ENCODE peak calls at places on chromosome 5, in seven cellular contexts. One of them, this sample, is unnamed.

GRCh38 chr5:1036504-1037122 is 28.0 kb downstream of the NKD2 start:
- DNase-seq in tibial nerve: no peak
- DNase-seq in CD4-positive, CD25-positive, alpha-beta regulatory T cell: no peak
- DNase-seq in heart right ventricle: peak; percentile 9
- DNase-seq in dorsolateral prefrontal cortex: no peak
- DNase-seq in AG04450: no peak
- DNase-seq in IMR-90: no peak
- DNase-seq in this sample: no peak

GRCh38 chr5:22070151-22070550 is 783.0 kb downstream of the CDH12 start:
- DNase-seq in IMR-90: no peak
- DNase-seq in CD4-positive, CD25-positive, alpha-beta regulatory T cell: no peak
- DNase-seq in heart right ventricle: no peak
- DNase-seq in tibial nerve: no peak
- DNase-seq in dorsolateral prefrontal cortex: no peak
- DNase-seq in AG04450: no peak
- DNase-seq in this sample: no peak

GRCh38 chr5:132414634-132415377 is 45.3 kb downstream of the SLC22A5 start:
- DNase-seq in dorsolateral prefrontal cortex: no peak
- DNase-seq in AG04450: no peak
- DNase-seq in heart right ventricle: no peak
- DNase-seq in IMR-90: no peak
- DNase-seq in tibial nerve: no peak
- DNase-seq in CD4-positive, CD25-positive, alpha-beta regulatory T cell: no peak
- DNase-seq in this sample: peak; percentile 52

GRCh38 chr5:5139358-5140050 is 626 bp upstream of the ADAMTS16 start:
- DNase-seq in heart right ventricle: peak; percentile 11
- DNase-seq in tibial nerve: no peak
- DNase-seq in IMR-90: no peak
- DNase-seq in dorsolateral prefrontal cortex: no peak
- DNase-seq in CD4-positive, CD25-positive, alpha-beta regulatory T cell: no peak
- DNase-seq in AG04450: no peak
- DNase-seq in this sample: no peak

GRCh38 chr5:113047234-113047633 is 70.6 kb downstream of the DCP2 start:
- DNase-seq in dorsolateral prefrontal cortex: no peak
- DNase-seq in AG04450: no peak
- DNase-seq in IMR-90: no peak
- DNase-seq in tibial nerve: no peak
- DNase-seq in heart right ventricle: no peak
- DNase-seq in CD4-positive, CD25-positive, alpha-beta regulatory T cell: no peak
- DNase-seq in this sample: peak; percentile 55

GRCh38 chr5:34656700-34657549 is 797 bp downstream of the RAI14 start:
- DNase-seq in heart right ventricle: peak; percentile 17
- DNase-seq in tibial nerve: no peak
- DNase-seq in CD4-positive, CD25-positive, alpha-beta regulatory T cell: no peak
- DNase-seq in IMR-90: no peak
- DNase-seq in AG04450: no peak
- DNase-seq in dorsolateral prefrontal cortex: no peak
- DNase-seq in this sample: no peak

GRCh38 chr5:6250121-6250520 is 128.2 kb downstream of the MED10 start:
- DNase-seq in AG04450: no peak
- DNase-seq in IMR-90: no peak
- DNase-seq in heart right ventricle: no peak
- DNase-seq in dorsolateral prefrontal cortex: no peak
- DNase-seq in CD4-positive, CD25-positive, alpha-beta regulatory T cell: no peak
- DNase-seq in tibial nerve: no peak
- DNase-seq in this sample: no peak

GRCh38 chr5:56457887-56458451 is 224.8 kb upstream of the ANKRD55 start:
- DNase-seq in tibial nerve: peak; percentile 57
- DNase-seq in dorsolateral prefrontal cortex: no peak
- DNase-seq in CD4-positive, CD25-positive, alpha-beta regulatory T cell: no peak
- DNase-seq in heart right ventricle: no peak
- DNase-seq in AG04450: no peak
- DNase-seq in IMR-90: peak; percentile 78
- DNase-seq in this sample: peak; percentile 37

GRCh38 chr5:142872795-142873194 is 102.6 kb downstream of the ARHGAP26 start:
- DNase-seq in IMR-90: peak; percentile 65
- DNase-seq in tibial nerve: no peak
- DNase-seq in CD4-positive, CD25-positive, alpha-beta regulatory T cell: no peak
- DNase-seq in heart right ventricle: no peak
- DNase-seq in dorsolateral prefrontal cortex: no peak
- DNase-seq in AG04450: no peak
- DNase-seq in this sample: peak; percentile 47

GRCh38 chr5:31421806-31422586 is 109.9 kb downstream of the DROSHA start:
- DNase-seq in CD4-positive, CD25-positive, alpha-beta regulatory T cell: no peak
- DNase-seq in AG04450: no peak
- DNase-seq in tibial nerve: no peak
- DNase-seq in IMR-90: no peak
- DNase-seq in dorsolateral prefrontal cortex: no peak
- DNase-seq in heart right ventricle: no peak
- DNase-seq in this sample: no peak

GRCh38 chr5:160434022-160434531 is 12.4 kb downstream of the PTTG1 start:
- DNase-seq in dorsolateral prefrontal cortex: peak; percentile 69
- DNase-seq in IMR-90: no peak
- DNase-seq in tibial nerve: no peak
- DNase-seq in heart right ventricle: no peak
- DNase-seq in CD4-positive, CD25-positive, alpha-beta regulatory T cell: no peak
- DNase-seq in AG04450: no peak
- DNase-seq in this sample: no peak

GRCh38 chr5:18975624-18976023 is 1012.4 kb downstream of the CDH18 start:
- DNase-seq in AG04450: no peak
- DNase-seq in dorsolateral prefrontal cortex: no peak
- DNase-seq in tibial nerve: no peak
- DNase-seq in IMR-90: no peak
- DNase-seq in heart right ventricle: no peak
- DNase-seq in CD4-positive, CD25-positive, alpha-beta regulatory T cell: no peak
- DNase-seq in this sample: no peak

GRCh38 chr5:16937023-16937379 is 913 bp upstream of the MYO10 start:
- DNase-seq in dorsolateral prefrontal cortex: no peak
- DNase-seq in AG04450: no peak
- DNase-seq in CD4-positive, CD25-positive, alpha-beta regulatory T cell: no peak
- DNase-seq in IMR-90: no peak
- DNase-seq in heart right ventricle: no peak
- DNase-seq in tibial nerve: no peak
- DNase-seq in this sample: no peak

GRCh38 chr5:79133121-79133656 is 21.6 kb downstream of the BHMT start:
- DNase-seq in heart right ventricle: no peak
- DNase-seq in IMR-90: peak; percentile 61
- DNase-seq in AG04450: peak; percentile 23
- DNase-seq in tibial nerve: no peak
- DNase-seq in dorsolateral prefrontal cortex: no peak
- DNase-seq in CD4-positive, CD25-positive, alpha-beta regulatory T cell: no peak
- DNase-seq in this sample: peak; percentile 59

GRCh38 chr5:78907255-78907886 is 77.7 kb downstream of the ARSB start:
- DNase-seq in AG04450: peak; percentile 96
- DNase-seq in heart right ventricle: no peak
- DNase-seq in CD4-positive, CD25-positive, alpha-beta regulatory T cell: no peak
- DNase-seq in IMR-90: peak; percentile 99
- DNase-seq in tibial nerve: peak; percentile 29
- DNase-seq in dorsolateral prefrontal cortex: peak; percentile 46
- DNase-seq in this sample: peak; percentile 90

GRCh38 chr5:107820339-107820880 is 149.7 kb upstream of the EFNA5 start:
- DNase-seq in CD4-positive, CD25-positive, alpha-beta regulatory T cell: no peak
- DNase-seq in IMR-90: peak; percentile 2
- DNase-seq in dorsolateral prefrontal cortex: no peak
- DNase-seq in heart right ventricle: no peak
- DNase-seq in AG04450: no peak
- DNase-seq in tibial nerve: no peak
- DNase-seq in this sample: no peak

GRCh38 chr5:41275813-41276512 is 62.6 kb upstream of the C6 start:
- DNase-seq in dorsolateral prefrontal cortex: no peak
- DNase-seq in IMR-90: no peak
- DNase-seq in AG04450: no peak
- DNase-seq in heart right ventricle: no peak
- DNase-seq in CD4-positive, CD25-positive, alpha-beta regulatory T cell: no peak
- DNase-seq in tibial nerve: no peak
- DNase-seq in this sample: no peak

GRCh38 chr5:2538169-2538568 is 213.3 kb downstream of the IRX2 start:
- DNase-seq in CD4-positive, CD25-positive, alpha-beta regulatory T cell: no peak
- DNase-seq in IMR-90: no peak
- DNase-seq in tibial nerve: no peak
- DNase-seq in heart right ventricle: no peak
- DNase-seq in dorsolateral prefrontal cortex: no peak
- DNase-seq in AG04450: no peak
- DNase-seq in this sample: peak; percentile 41

GRCh38 chr5:83927140-83927733 is 206.6 kb upstream of the HAPLN1 start:
- DNase-seq in IMR-90: peak; percentile 64
- DNase-seq in heart right ventricle: peak; percentile 16
- DNase-seq in AG04450: no peak
- DNase-seq in dorsolateral prefrontal cortex: peak; percentile 77
- DNase-seq in tibial nerve: peak; percentile 83
- DNase-seq in CD4-positive, CD25-positive, alpha-beta regulatory T cell: no peak
- DNase-seq in this sample: peak; percentile 51

GRCh38 chr5:107743357-107744000 is 72.7 kb upstream of the EFNA5 start:
- DNase-seq in heart right ventricle: no peak
- DNase-seq in tibial nerve: no peak
- DNase-seq in dorsolateral prefrontal cortex: no peak
- DNase-seq in CD4-positive, CD25-positive, alpha-beta regulatory T cell: no peak
- DNase-seq in AG04450: no peak
- DNase-seq in IMR-90: peak; percentile 54
- DNase-seq in this sample: peak; percentile 8

GRCh38 chr5:38645508-38645907 is 89.1 kb upstream of the LIFR start:
- DNase-seq in CD4-positive, CD25-positive, alpha-beta regulatory T cell: no peak
- DNase-seq in AG04450: no peak
- DNase-seq in tibial nerve: peak; percentile 41
- DNase-seq in heart right ventricle: peak; percentile 28
- DNase-seq in IMR-90: no peak
- DNase-seq in dorsolateral prefrontal cortex: no peak
- DNase-seq in this sample: no peak

DNA sequence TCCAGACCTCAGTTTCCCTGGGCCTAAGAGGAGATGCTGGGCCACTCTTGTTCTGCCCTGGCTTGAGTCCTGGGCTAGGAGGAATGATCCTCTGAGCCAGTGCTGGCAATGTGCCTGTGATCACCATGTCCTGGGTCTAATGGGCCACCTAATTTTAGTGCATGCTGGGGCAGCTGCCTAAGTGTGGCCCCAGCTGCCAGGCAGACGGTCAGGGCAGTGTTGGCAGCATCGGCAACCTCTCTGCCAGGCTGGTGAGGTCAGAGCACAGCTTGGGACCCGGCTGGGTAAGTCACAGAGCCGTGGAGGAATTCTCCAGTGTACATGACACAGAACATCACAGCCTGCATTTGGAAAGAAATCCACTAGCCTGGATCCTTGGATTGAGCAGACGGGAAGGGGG is 21.4 kb upstream of the PITX1 start:
- DNase-seq in tibial nerve: no peak
- DNase-seq in CD4-positive, CD25-positive, alpha-beta regulatory T cell: no peak
- DNase-seq in AG04450: no peak
- DNase-seq in dorsolateral prefrontal cortex: no peak
- DNase-seq in heart right ventricle: peak; percentile 65
- DNase-seq in IMR-90: no peak
- DNase-seq in this sample: no peak
- H3K27me3 ChIP-seq in tibial nerve: no peaks in the 10 kb centered on the region
- H3K27me3 ChIP-seq in CD4-positive, CD25-positive, alpha-beta regulatory T cell: peaks cover 15% of the 10 kb centered on the region
- H3K27me3 ChIP-seq in AG04450: peaks cover 37% of the 10 kb centered on the region
- H3K27me3 ChIP-seq in dorsolateral prefrontal cortex: peaks cover 33% of the 10 kb centered on the region
- H3K27me3 ChIP-seq in heart right ventricle: peaks cover 25% of the 10 kb centered on the region
- H3K27me3 ChIP-seq in IMR-90: peaks cover 23% of the 10 kb centered on the region
- H3K27me3 ChIP-seq in this sample: peaks cover 5% of the 10 kb centered on the region

GRCh38 chr5:24385070-24385469 is 259.7 kb downstream of the CDH10 start:
- DNase-seq in CD4-positive, CD25-positive, alpha-beta regulatory T cell: no peak
- DNase-seq in tibial nerve: no peak
- DNase-seq in IMR-90: no peak
- DNase-seq in AG04450: no peak
- DNase-seq in dorsolateral prefrontal cortex: no peak
- DNase-seq in heart right ventricle: no peak
- DNase-seq in this sample: no peak
- H3K27ac ChIP-seq in CD4-positive, CD25-positive, alpha-beta regulatory T cell: no peak overlapping the region
- H3K27ac ChIP-seq in tibial nerve: no peak overlapping the region
- H3K27ac ChIP-seq in IMR-90: no peak overlapping the region
- H3K27ac ChIP-seq in AG04450: no peak overlapping the region
- H3K27ac ChIP-seq in dorsolateral prefrontal cortex: no peak overlapping the region
- H3K27ac ChIP-seq in heart right ventricle: no peak overlapping the region
- H3K27ac ChIP-seq in this sample: no peak overlapping the region

DNA sequence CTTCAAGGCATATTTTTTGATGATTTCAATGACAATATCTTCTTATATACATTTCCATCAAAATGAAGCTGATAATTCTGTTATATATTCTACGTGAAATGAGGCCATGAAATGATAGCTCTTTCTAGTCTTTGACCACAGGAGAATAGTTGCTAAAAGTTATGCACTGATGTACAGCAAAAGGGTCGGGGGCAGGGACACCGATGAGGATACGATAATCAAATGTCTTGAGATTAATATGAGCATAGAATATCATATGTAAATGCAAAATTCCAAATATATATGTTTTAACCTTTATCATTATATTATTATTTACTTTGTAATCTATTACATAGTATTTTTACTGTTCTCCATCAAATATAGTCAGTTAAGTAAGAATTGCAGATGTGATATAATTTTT is 264.8 kb downstream of the KIAA0825 start:
- DNase-seq in heart right ventricle: no peak
- DNase-seq in IMR-90: no peak
- DNase-seq in CD4-positive, CD25-positive, alpha-beta regulatory T cell: no peak
- DNase-seq in AG04450: no peak
- DNase-seq in tibial nerve: no peak
- DNase-seq in dorsolateral prefrontal cortex: no peak
- DNase-seq in this sample: no peak
- H3K4me3 ChIP-seq in heart right ventricle: no peak overlapping the region
- H3K4me3 ChIP-seq in IMR-90: no peak overlapping the region
- H3K4me3 ChIP-seq in CD4-positive, CD25-positive, alpha-beta regulatory T cell: no peak overlapping the region
- H3K4me3 ChIP-seq in AG04450: no peak overlapping the region
- H3K4me3 ChIP-seq in tibial nerve: no peak overlapping the region
- H3K4me3 ChIP-seq in dorsolateral prefrontal cortex: no peak overlapping the region
- H3K4me3 ChIP-seq in this sample: no peak overlapping the region

GRCh38 chr5:181054138-181054537 is 14.1 kb downstream of the BTNL9 start:
- DNase-seq in IMR-90: no peak
- DNase-seq in dorsolateral prefrontal cortex: no peak
- DNase-seq in CD4-positive, CD25-positive, alpha-beta regulatory T cell: no peak
- DNase-seq in AG04450: no peak
- DNase-seq in tibial nerve: no peak
- DNase-seq in heart right ventricle: no peak
- DNase-seq in this sample: no peak
- H3K27me3 ChIP-seq in IMR-90: peaks cover 50% of the 10 kb centered on the region
- H3K27me3 ChIP-seq in dorsolateral prefrontal cortex: peaks cover 91% of the 10 kb centered on the region
- H3K27me3 ChIP-seq in CD4-positive, CD25-positive, alpha-beta regulatory T cell: peaks cover 59% of the 10 kb centered on the region
- H3K27me3 ChIP-seq in AG04450: peaks cover 59% of the 10 kb centered on the region
- H3K27me3 ChIP-seq in tibial nerve: no peaks in the 10 kb centered on the region
- H3K27me3 ChIP-seq in heart right ventricle: peaks cover 93% of the 10 kb centered on the region
- H3K27me3 ChIP-seq in this sample: peaks cover 90% of the 10 kb centered on the region

GRCh38 chr5:139665626-139666025 is 17.5 kb downstream of the CXXC5 start:
- DNase-seq in heart right ventricle: no peak
- DNase-seq in IMR-90: no peak
- DNase-seq in CD4-positive, CD25-positive, alpha-beta regulatory T cell: no peak
- DNase-seq in AG04450: no peak
- DNase-seq in tibial nerve: no peak
- DNase-seq in dorsolateral prefrontal cortex: no peak
- DNase-seq in this sample: no peak
- H3K27ac ChIP-seq in heart right ventricle: peak overlapping the region; percentile 90
- H3K27ac ChIP-seq in IMR-90: no peak overlapping the region
- H3K27ac ChIP-seq in CD4-positive, CD25-positive, alpha-beta regulatory T cell: no peak overlapping the region
- H3K27ac ChIP-seq in AG04450: no peak overlapping the region
- H3K27ac ChIP-seq in tibial nerve: peak overlapping the region; percentile 47
- H3K27ac ChIP-seq in dorsolateral prefrontal cortex: peak overlapping the region; percentile 100
- H3K27ac ChIP-seq in this sample: no peak overlapping the region

This sample was measured in SJSA1.